ENCODE peak calls at places on chromosomes 4 and X, in eight cellular contexts. H is endodermal cell, J is aorta, A is lower lobe of right lung, L is stomach, F is pancreas, V is upper lobe of right lung, G is right lobe of liver. Z is an unnamed sample. For H3K4me1 and H3K27me3, the result is how much of the 10 kb centered on the place peaks cover.

GRCh38 chr4:41069838-41070237 is 144.5 kb downstream of the APBB2 start:
- DNase-seq in H (peak), J (no peak), A (no peak), L (no peak), F (no peak), V (no peak), G (no peak), Z (no peak)

GRCh38 chrX:45006002-45006800 is 133.2 kb downstream of the KDM6A start:
- DNase-seq in H (peak), J (no peak), A (no peak), L (no peak), F (no peak), V (no peak), G (no peak), Z (no peak)

GRCh38 chrX:150616179-150616862 is 47.9 kb downstream of the MTM1 start:
- DNase-seq in H (no peak), J (no peak), A (no peak), L (no peak), F (no peak), V (no peak), G (no peak), Z (no peak)

GRCh38 chr4:88017516-88018302 is 10.3 kb downstream of the PKD2 start:
- DNase-seq in H (no peak), J (no peak), A (no peak), L (no peak), F (no peak), V (no peak), G (no peak), Z (no peak)

GRCh38 chr4:25308266-25308665 is 4.3 kb upstream of the ZCCHC4 start:
- DNase-seq in H (no peak), J (no peak), A (no peak), L (no peak), F (no peak), V (no peak), G (no peak), Z (no peak)

GRCh38 chrX:144801786-144802185 is 445.5 kb upstream of the SPANXN1 start:
- DNase-seq in H (no peak), J (no peak), A (no peak), L (no peak), F (no peak), V (no peak), G (no peak), Z (no peak)

GRCh38 chr4:126939401-126939800 is 693.4 kb upstream of the INTU start:
- DNase-seq in H (no peak), J (no peak), A (no peak), L (no peak), F (no peak), V (no peak), G (no peak), Z (no peak)

GRCh38 chr4:2259541-2260267 is 2.2 kb downstream of the MXD4 start:
- DNase-seq in H (peak), J (peak), A (peak), L (peak), F (peak), V (peak), G (peak), Z (peak)

GRCh38 chr4:1113311-1114009 is at the start of gene RNF212:
- DNase-seq in H (peak), J (no peak), A (no peak), L (peak), F (no peak), V (peak), G (no peak), Z (peak)

GRCh38 chr4:545612-546011 is 30.5 kb downstream of the TMEM271 start:
- DNase-seq in H (no peak), J (no peak), A (no peak), L (no peak), F (no peak), V (no peak), G (no peak), Z (no peak)

GRCh38 chr4:143185253-143186107 is 763 bp downstream of the USP38 start:
- DNase-seq in H (peak), J (no peak), A (peak), L (no peak), F (peak), V (no peak), G (peak), Z (peak)

GRCh38 chrX:9657590-9658256 is 107.9 kb downstream of the GPR143 start:
- DNase-seq in H (no peak), J (no peak), A (no peak), L (no peak), F (no peak), V (no peak), G (no peak), Z (no peak)

DNA sequence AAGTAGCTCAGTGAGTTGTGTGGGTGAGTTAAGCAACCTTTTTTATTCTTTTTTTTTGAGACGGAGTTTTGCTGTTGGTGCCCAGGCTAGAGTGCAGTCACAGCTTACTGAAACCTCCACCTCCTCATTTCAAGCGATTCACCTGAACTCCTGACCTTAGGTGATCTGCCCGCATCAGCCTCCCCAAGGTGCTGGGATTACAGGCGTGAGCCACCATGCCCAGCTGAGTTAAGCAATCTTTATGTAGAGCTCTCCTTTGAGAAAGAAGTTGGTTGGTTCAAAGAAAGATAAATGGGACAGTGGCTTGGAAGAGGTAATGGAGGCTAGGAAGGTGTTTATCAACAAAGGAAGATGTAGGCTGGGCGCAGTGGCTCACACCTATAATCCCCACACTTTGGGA is 3.2 kb downstream of the MSMO1 start:
- DNase-seq in H (peak), J (no peak), A (no peak), L (no peak), F (no peak), V (no peak), G (no peak), Z (no peak)
- H3K4me1 ChIP-seq in H (under half), J (under half), A (under half), L (under half), F (under half), V (under half), G (under half), Z (under half)

DNA sequence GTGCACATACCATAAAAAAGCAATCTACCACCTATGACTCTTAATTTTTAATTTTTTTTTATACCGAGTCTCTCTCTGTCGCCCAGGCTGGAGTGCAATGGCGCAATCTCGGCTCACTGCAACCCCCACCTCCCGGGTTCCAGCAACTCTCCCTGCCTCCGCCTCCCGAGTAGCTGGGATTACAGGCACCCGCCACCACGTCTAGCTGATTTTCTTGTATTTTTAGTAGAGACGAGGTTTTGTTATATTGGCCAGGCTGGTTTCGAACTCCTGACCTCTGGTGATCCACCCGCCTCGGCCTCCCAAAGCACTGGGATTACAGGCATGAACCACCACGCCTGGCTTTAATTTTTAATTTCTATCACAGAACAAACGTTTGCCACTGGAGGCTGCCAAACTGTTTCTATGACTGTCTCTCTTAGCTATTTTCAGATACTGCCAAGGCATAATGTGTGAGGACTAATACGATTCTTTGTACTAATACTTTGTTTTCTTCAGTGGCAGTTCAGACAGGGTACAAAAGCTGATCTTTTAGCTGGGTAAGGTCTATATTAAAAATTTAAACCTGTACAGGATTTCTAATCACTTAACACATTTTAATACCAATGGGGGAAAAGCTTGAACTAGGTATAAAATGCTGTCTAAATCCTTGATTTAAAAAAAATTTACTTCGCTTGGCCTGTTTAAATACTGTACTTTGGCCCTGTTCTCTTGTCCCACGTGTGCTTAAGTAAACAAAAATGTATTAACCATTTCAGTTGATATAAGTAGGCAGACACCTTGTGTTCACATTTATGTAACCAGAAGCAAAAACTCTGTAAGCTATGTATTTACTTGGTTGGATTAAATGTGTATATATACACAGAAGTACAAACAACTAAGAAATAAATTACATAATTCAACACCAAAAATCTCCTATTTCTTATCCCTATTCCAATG is 2.3 kb downstream of the PGRMC2 start:
- DNase-seq in H (no peak), J (no peak), A (no peak), L (no peak), F (no peak), V (no peak), G (peak), Z (peak)
- H3K4me3 ChIP-seq in H (peak), J (no peak), A (peak), L (peak), F (no peak), V (peak), G (peak), Z (peak)

DNA sequence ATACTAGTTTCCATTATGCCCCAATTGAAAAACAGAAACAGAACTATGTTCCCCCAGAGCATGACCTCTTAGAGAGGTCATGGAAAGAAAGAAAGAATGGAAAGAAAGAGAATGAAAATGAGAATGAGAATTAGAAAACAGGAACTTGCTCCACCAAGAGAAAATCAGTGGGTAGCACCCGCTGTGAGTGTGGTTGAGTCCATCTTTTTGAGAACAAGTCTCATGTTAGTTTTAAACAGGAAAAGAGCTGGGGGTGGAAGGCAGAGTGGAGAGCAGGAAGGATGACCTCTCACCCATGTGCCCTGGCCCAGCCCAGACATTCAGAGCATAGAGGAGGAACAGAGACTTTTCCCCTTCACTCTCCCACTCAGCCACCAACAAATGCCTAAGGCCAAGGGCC is 4.9 kb downstream of the GSX2 start:
- DNase-seq in H (no peak), J (no peak), A (no peak), L (no peak), F (no peak), V (no peak), G (no peak), Z (no peak)
- H3K27me3 ChIP-seq in H (half or more), J (under half), A (half or more), L (under half), F (under half), V (half or more), G (under half), Z (under half)

GRCh38 chr4:81512371-81512770 is 40.7 kb upstream of the RASGEF1B start:
- DNase-seq in H (no peak), J (no peak), A (no peak), L (no peak), F (no peak), V (no peak), G (no peak), Z (no peak)
- H3K4me1 ChIP-seq in H (under half), J (under half), A (under half), L (under half), F (under half), V (under half), G (under half), Z (under half)

GRCh38 chr4:182578402-182578801 is 335.2 kb downstream of the TENM3 start:
- DNase-seq in H (no peak), J (no peak), A (no peak), L (no peak), F (no peak), V (no peak), G (no peak), Z (no peak)

GRCh38 chr4:182582245-182582644 is 334.9 kb downstream of the DCTD start:
- DNase-seq in H (no peak), J (no peak), A (no peak), L (no peak), F (no peak), V (no peak), G (no peak), Z (no peak)

GRCh38 chr4:182589100-182589499 is 328.1 kb downstream of the DCTD start:
- DNase-seq in H (no peak), J (no peak), A (no peak), L (no peak), F (no peak), V (no peak), G (no peak), Z (no peak)

GRCh38 chr4:182585321-182585720 is 331.9 kb downstream of the DCTD start:
- DNase-seq in H (peak), J (no peak), A (no peak), L (no peak), F (no peak), V (no peak), G (no peak), Z (no peak)

DNA sequence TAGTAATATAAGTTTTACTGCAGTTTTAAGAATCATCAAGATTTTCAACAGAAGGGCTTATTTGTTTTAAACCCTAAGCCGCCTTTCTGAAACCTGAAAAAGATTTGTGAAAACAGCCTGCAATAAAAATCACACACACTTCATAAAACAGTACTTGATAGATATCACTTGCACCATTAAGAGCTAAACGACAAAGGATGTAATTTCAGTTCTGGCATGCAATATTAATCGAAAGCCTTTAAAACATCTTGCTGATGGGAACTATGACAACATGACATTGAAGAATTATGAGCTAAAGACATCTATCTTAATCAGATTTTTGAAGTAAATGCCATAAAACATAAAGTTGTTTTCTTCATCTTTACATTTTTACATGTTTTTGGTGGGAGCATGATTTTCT is 333.2 kb downstream of the DCTD start:
- DNase-seq in H (no peak), J (no peak), A (no peak), L (no peak), F (no peak), V (no peak), G (no peak), Z (no peak)
- H3K4me3 ChIP-seq in H (no peak), J (no peak), A (no peak), L (no peak), F (no peak), V (no peak), G (no peak), Z (no peak)

DNA sequence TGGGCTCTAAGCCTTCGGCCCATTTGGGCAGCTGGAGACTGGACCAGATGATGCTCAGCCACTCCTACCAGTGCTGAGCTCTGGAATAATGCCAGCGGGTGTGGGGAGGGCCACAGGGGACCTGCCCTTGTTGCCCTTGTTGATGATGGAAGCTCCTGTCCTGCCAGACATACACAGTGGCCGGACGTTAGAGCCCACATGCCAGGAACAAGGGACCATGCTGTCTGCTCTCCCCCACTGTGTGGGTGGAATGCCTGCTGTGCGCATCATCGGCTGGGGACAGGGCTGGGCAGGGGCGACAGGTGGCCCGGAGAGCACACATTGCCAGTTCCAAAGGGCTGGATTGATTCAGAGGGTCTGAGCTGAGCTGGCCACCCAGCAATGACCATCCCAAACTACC is 2.0 kb downstream of the ABLIM2 start:
- DNase-seq in H (no peak), J (peak), A (no peak), L (no peak), F (no peak), V (no peak), G (no peak), Z (no peak)
- H3K27me3 ChIP-seq in H (half or more), J (under half), A (under half), L (under half), F (under half), V (under half), G (under half), Z (under half)

DNA sequence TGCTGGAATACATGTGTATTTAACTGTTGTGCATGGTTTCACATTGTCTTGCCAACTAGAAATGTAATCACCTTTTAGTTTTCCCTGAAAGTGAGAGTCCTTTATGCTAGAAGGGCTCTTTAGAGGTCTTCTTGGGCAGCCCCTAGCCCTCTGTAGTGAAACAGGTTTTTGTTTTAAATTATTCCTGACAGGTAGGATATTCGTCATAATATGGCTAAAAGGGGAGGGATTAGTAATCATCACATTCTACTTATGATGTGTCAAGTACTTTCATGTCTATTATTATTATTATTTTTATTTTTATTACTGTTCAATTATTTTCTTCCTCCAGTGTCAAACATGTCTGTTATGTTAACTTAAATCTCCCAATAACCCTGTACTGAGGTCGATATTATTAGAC is 35.5 kb downstream of the MSN start:
- DNase-seq in H (no peak), J (no peak), A (no peak), L (no peak), F (no peak), V (no peak), G (no peak), Z (no peak)
- H3K4me1 ChIP-seq in H (under half), J (under half), A (half or more), L (under half), F (under half), V (half or more), G (under half), Z (under half)

DNA sequence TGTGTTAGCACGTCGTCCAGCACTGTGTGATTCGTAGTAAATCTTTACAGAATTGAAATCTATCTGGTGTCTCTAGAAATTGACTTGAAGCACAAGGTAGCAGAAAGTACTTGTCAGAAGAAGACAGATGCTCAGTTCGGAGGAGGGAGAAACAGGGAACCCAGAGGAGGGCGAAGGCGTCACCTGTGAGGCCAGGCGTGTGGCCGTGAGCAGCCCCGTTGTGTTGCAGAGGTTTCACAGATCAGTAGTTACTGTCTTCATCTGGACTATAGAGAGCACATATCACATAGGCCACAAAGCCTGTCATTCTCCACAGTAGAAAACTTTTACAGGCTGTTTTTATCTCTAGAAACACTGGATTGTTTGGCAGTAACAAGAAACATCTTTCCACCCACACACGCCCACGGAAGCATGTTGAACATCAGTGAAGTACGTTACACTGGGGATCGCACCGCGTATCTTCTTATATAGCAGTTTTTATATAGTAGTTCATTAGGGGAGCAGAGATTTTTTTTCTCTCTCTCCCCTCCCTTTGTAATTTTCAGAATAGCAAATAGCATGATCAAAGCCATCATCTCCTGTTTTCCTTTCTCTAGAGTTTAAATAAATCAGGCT is 48.1 kb upstream of the TLR3 start:
- DNase-seq in H (peak), J (no peak), A (no peak), L (no peak), F (no peak), V (no peak), G (no peak), Z (no peak)
- H3K4me3 ChIP-seq in H (no peak), J (no peak), A (no peak), L (no peak), F (no peak), V (no peak), G (no peak), Z (no peak)

DNA sequence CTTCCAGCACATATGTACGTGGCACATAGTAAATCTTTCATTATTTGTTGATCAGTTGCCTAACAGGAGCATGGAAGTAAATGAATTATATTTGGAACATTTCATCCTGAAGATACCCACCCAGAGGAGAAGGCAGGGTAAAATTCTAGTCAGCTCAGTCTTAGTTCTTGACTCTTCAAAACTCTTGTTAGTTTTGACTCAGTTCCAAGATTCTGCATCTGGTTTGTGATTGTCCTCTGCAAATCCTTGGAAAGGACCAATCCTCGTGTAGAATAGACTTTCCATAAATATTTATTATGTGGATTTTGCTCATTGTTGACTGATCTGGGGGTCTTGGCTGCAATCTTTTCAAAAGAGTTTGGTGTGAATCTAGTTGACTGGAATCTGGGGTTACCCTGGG is 257.5 kb upstream of the FAT1 start:
- DNase-seq in H (no peak), J (no peak), A (no peak), L (no peak), F (no peak), V (no peak), G (no peak), Z (no peak)
- H3K27me3 ChIP-seq in H (under half), J (under half), A (under half), L (under half), F (under half), V (under half), G (under half), Z (under half)

GRCh38 chr4:109588176-109588575 is 28.1 kb downstream of the MCUB start:
- DNase-seq in H (no peak), J (no peak), A (no peak), L (no peak), F (no peak), V (no peak), G (no peak), Z (no peak)
- H3K4me1 ChIP-seq in H (under half), J (under half), A (under half), L (under half), F (under half), V (under half), G (under half), Z (under half)

Z was measured in right cardiac atrium.